ENCODE peak calls at places on chromosome 2, in six cellular contexts. One of them, this sample, is unnamed.

GRCh38 chr2:137161250-137161649 is 395.9 kb downstream of the THSD7B start:
- DNase-seq in OCI-LY7: no peak
- DNase-seq in hepatocyte: no peak
- DNase-seq in choroid plexus epithelial cell: no peak
- DNase-seq in tibial artery: no peak
- DNase-seq in lower lobe of right lung: no peak
- DNase-seq in this sample: no peak

GRCh38 chr2:117470311-117471095 is 344.0 kb upstream of the DDX18 start:
- DNase-seq in choroid plexus epithelial cell: no peak
- DNase-seq in lower lobe of right lung: no peak
- DNase-seq in hepatocyte: peak
- DNase-seq in OCI-LY7: peak
- DNase-seq in tibial artery: no peak
- DNase-seq in this sample: no peak

GRCh38 chr2:233267516-233268245 is 16.2 kb downstream of the ATG16L1 start:
- DNase-seq in OCI-LY7: peak
- DNase-seq in hepatocyte: no peak
- DNase-seq in choroid plexus epithelial cell: no peak
- DNase-seq in tibial artery: no peak
- DNase-seq in lower lobe of right lung: no peak
- DNase-seq in this sample: no peak

GRCh38 chr2:118046628-118047210 is 32.8 kb upstream of the CCDC93 start:
- DNase-seq in tibial artery: no peak
- DNase-seq in OCI-LY7: peak
- DNase-seq in lower lobe of right lung: no peak
- DNase-seq in hepatocyte: peak
- DNase-seq in choroid plexus epithelial cell: peak
- DNase-seq in this sample: peak

GRCh38 chr2:13141315-13141714 is 424.6 kb downstream of the TRIB2 start:
- DNase-seq in OCI-LY7: no peak
- DNase-seq in hepatocyte: no peak
- DNase-seq in lower lobe of right lung: no peak
- DNase-seq in choroid plexus epithelial cell: no peak
- DNase-seq in tibial artery: no peak
- DNase-seq in this sample: no peak

GRCh38 chr2:241274127-241274526 is 41.3 kb downstream of the HDLBP start:
- DNase-seq in tibial artery: no peak
- DNase-seq in hepatocyte: no peak
- DNase-seq in lower lobe of right lung: no peak
- DNase-seq in OCI-LY7: no peak
- DNase-seq in choroid plexus epithelial cell: no peak
- DNase-seq in this sample: no peak

GRCh38 chr2:159715451-159715850 is 3.1 kb downstream of the MARCHF7 start:
- DNase-seq in hepatocyte: no peak
- DNase-seq in OCI-LY7: no peak
- DNase-seq in choroid plexus epithelial cell: no peak
- DNase-seq in tibial artery: no peak
- DNase-seq in lower lobe of right lung: no peak
- DNase-seq in this sample: no peak

GRCh38 chr2:10452956-10453885 is 5.1 kb upstream of the ODC1 start:
- DNase-seq in choroid plexus epithelial cell: no peak
- DNase-seq in hepatocyte: no peak
- DNase-seq in tibial artery: no peak
- DNase-seq in lower lobe of right lung: peak
- DNase-seq in OCI-LY7: no peak
- DNase-seq in this sample: no peak

GRCh38 chr2:23354554-23354953 is 30.4 kb upstream of the KLHL29 start:
- DNase-seq in tibial artery: no peak
- DNase-seq in lower lobe of right lung: no peak
- DNase-seq in OCI-LY7: no peak
- DNase-seq in hepatocyte: no peak
- DNase-seq in choroid plexus epithelial cell: no peak
- DNase-seq in this sample: no peak

GRCh38 chr2:44939074-44940052 is 2.1 kb upstream of the SIX3 start:
- DNase-seq in choroid plexus epithelial cell: no peak
- DNase-seq in tibial artery: peak
- DNase-seq in OCI-LY7: no peak
- DNase-seq in hepatocyte: no peak
- DNase-seq in lower lobe of right lung: no peak
- DNase-seq in this sample: no peak

GRCh38 chr2:46924608-46925007 is 9.0 kb upstream of the MCFD2 start:
- DNase-seq in hepatocyte: no peak
- DNase-seq in lower lobe of right lung: no peak
- DNase-seq in choroid plexus epithelial cell: no peak
- DNase-seq in tibial artery: no peak
- DNase-seq in OCI-LY7: no peak
- DNase-seq in this sample: no peak

GRCh38 chr2:17416891-17417391 is 101.3 kb downstream of the RAD51AP2 start:
- DNase-seq in tibial artery: no peak
- DNase-seq in OCI-LY7: no peak
- DNase-seq in lower lobe of right lung: no peak
- DNase-seq in hepatocyte: no peak
- DNase-seq in choroid plexus epithelial cell: peak
- DNase-seq in this sample: peak

GRCh38 chr2:18346364-18346763 is 214.1 kb downstream of the RDH14 start:
- DNase-seq in hepatocyte: no peak
- DNase-seq in lower lobe of right lung: no peak
- DNase-seq in OCI-LY7: no peak
- DNase-seq in choroid plexus epithelial cell: no peak
- DNase-seq in tibial artery: no peak
- DNase-seq in this sample: no peak

GRCh38 chr2:237471457-237472186 is 15.4 kb upstream of the MLPH start:
- DNase-seq in tibial artery: no peak
- DNase-seq in choroid plexus epithelial cell: peak
- DNase-seq in hepatocyte: peak
- DNase-seq in lower lobe of right lung: peak
- DNase-seq in OCI-LY7: peak
- DNase-seq in this sample: peak

GRCh38 chr2:10987439-10987838 is 75.7 kb downstream of the KCNF1 start:
- DNase-seq in lower lobe of right lung: no peak
- DNase-seq in choroid plexus epithelial cell: no peak
- DNase-seq in tibial artery: no peak
- DNase-seq in OCI-LY7: no peak
- DNase-seq in hepatocyte: no peak
- DNase-seq in this sample: no peak

GRCh38 chr2:188042412-188042811 is 249.3 kb upstream of the GULP1 start:
- DNase-seq in hepatocyte: no peak
- DNase-seq in lower lobe of right lung: no peak
- DNase-seq in OCI-LY7: no peak
- DNase-seq in tibial artery: no peak
- DNase-seq in choroid plexus epithelial cell: peak
- DNase-seq in this sample: peak

GRCh38 chr2:136253288-136254004 is 135.5 kb upstream of the CXCR4 start:
- DNase-seq in lower lobe of right lung: peak
- DNase-seq in hepatocyte: no peak
- DNase-seq in tibial artery: peak
- DNase-seq in OCI-LY7: peak
- DNase-seq in choroid plexus epithelial cell: no peak
- DNase-seq in this sample: no peak

GRCh38 chr2:61948661-61949457 is 43.4 kb downstream of the COMMD1 start:
- DNase-seq in tibial artery: no peak
- DNase-seq in OCI-LY7: no peak
- DNase-seq in lower lobe of right lung: no peak
- DNase-seq in choroid plexus epithelial cell: no peak
- DNase-seq in hepatocyte: no peak
- DNase-seq in this sample: no peak

GRCh38 chr2:217933326-217933993 is 69.3 kb downstream of the TNS1 start:
- DNase-seq in lower lobe of right lung: peak
- DNase-seq in choroid plexus epithelial cell: no peak
- DNase-seq in OCI-LY7: no peak
- DNase-seq in tibial artery: no peak
- DNase-seq in hepatocyte: no peak
- DNase-seq in this sample: no peak
- H3K4me3 ChIP-seq in lower lobe of right lung: peak
- H3K4me3 ChIP-seq in choroid plexus epithelial cell: no peak
- H3K4me3 ChIP-seq in OCI-LY7: no peak
- H3K4me3 ChIP-seq in tibial artery: peak
- H3K4me3 ChIP-seq in hepatocyte: no peak
- H3K4me3 ChIP-seq in this sample: no peak

GRCh38 chr2:230672836-230673235 is 39.8 kb upstream of the CAB39 start:
- DNase-seq in tibial artery: no peak
- DNase-seq in lower lobe of right lung: no peak
- DNase-seq in hepatocyte: no peak
- DNase-seq in choroid plexus epithelial cell: no peak
- DNase-seq in OCI-LY7: no peak
- DNase-seq in this sample: no peak
- H3K4me3 ChIP-seq in tibial artery: no peak
- H3K4me3 ChIP-seq in lower lobe of right lung: no peak
- H3K4me3 ChIP-seq in hepatocyte: no peak
- H3K4me3 ChIP-seq in choroid plexus epithelial cell: no peak
- H3K4me3 ChIP-seq in OCI-LY7: no peak
- H3K4me3 ChIP-seq in this sample: no peak

GRCh38 chr2:58720770-58721697 is 479.9 kb upstream of the FANCL start:
- DNase-seq in choroid plexus epithelial cell: no peak
- DNase-seq in tibial artery: no peak
- DNase-seq in hepatocyte: no peak
- DNase-seq in lower lobe of right lung: no peak
- DNase-seq in OCI-LY7: no peak
- DNase-seq in this sample: no peak

GRCh38 chr2:58715344-58715743 is 474.2 kb upstream of the FANCL start:
- DNase-seq in lower lobe of right lung: no peak
- DNase-seq in tibial artery: no peak
- DNase-seq in OCI-LY7: no peak
- DNase-seq in hepatocyte: no peak
- DNase-seq in choroid plexus epithelial cell: no peak
- DNase-seq in this sample: no peak

DNA sequence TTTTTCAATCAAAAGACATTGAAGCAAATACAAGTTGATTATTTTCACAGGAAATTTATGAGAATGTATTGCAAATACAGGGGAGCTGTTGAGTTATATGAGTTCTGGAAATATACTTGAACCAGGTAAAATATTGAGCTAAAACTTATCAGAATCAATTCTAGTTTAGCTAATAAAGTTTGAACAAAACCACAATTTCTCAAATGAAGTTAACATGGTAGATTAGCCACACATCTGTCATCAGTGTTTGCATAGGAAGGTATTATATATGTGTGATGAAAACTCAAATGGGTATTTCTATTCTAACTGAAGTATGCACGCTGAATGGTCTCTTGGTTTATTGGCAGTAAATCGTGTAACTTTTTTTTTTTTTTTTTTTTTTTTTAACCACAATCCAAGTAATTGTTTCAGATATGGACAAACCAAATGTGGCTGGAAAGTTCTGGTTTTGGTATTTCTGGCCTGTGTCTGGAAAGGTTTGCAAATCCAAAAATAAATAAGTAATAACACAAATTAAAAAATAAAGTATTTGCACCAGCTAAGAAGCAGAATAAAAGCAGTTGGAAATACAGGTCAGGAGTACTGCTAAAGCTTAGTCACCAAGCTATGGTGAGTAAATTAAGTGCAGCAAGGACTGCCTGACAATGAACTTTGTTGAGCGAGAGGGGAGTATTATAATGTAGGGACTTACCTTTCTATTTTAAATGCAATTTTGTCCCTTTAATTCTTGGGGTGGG is 479.1 kb upstream of the FANCL start:
- DNase-seq in hepatocyte: no peak
- DNase-seq in OCI-LY7: no peak
- DNase-seq in choroid plexus epithelial cell: no peak
- DNase-seq in tibial artery: no peak
- DNase-seq in lower lobe of right lung: no peak
- DNase-seq in this sample: no peak
- H3K4me3 ChIP-seq in hepatocyte: no peak
- H3K4me3 ChIP-seq in OCI-LY7: no peak
- H3K4me3 ChIP-seq in choroid plexus epithelial cell: no peak
- H3K4me3 ChIP-seq in tibial artery: no peak
- H3K4me3 ChIP-seq in lower lobe of right lung: no peak
- H3K4me3 ChIP-seq in this sample: no peak

DNA sequence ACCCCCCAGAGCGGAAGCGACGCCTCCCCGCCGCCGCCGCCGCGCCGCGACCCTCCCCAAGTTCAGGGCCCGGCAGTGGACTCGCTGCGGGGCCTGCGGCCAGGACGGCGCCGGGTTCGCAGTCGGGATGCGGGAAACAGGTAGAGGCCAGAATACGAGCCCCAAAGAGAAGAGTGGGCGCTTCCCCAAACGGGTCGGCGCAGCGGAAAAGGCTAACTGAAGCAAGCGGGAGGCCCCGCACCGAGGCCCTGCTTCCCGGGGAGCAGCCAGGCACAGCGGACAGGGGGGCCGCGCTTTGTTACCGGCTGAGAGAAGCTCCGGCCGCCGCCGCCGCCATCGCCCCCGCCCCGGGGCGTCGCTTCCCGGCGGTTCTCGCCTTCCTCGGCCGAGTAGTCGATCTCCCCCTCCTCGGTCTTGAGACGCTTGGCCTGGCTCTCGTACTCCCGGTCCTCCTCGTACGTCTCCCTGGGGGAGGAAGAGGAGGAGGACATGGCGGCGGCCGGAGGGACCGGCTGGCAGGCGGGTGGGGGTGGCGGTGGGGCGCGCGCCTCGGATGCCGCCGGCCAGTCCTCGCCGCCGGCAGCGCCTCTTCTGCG is 494 bp downstream of the HNRNPLL start:
- DNase-seq in hepatocyte: peak
- DNase-seq in tibial artery: peak
- DNase-seq in choroid plexus epithelial cell: no peak
- DNase-seq in OCI-LY7: peak
- DNase-seq in lower lobe of right lung: peak
- DNase-seq in this sample: no peak
- H3K4me3 ChIP-seq in hepatocyte: peak
- H3K4me3 ChIP-seq in tibial artery: peak
- H3K4me3 ChIP-seq in choroid plexus epithelial cell: peak
- H3K4me3 ChIP-seq in OCI-LY7: peak
- H3K4me3 ChIP-seq in lower lobe of right lung: peak
- H3K4me3 ChIP-seq in this sample: peak

DNA sequence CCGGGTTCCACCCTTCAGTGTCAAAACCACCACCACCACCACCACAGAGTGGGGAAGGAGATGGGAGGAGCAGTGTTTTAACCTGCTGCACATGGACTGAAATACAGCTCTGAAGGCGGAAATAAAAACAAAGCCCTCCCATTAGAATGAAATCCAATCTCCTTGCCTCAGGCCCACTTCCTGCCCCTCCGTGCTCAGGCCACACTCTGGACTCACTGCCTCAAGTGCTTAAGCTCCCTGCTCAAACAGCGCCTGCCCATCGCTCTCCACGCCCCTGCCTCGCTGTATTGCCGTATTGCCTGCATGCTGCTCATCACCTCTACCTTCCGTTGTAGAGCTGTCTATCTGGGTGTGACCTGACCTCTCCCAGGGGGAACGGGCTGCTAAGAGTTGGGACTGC is 31.5 kb upstream of the NEB start:
- DNase-seq in choroid plexus epithelial cell: no peak
- DNase-seq in OCI-LY7: no peak
- DNase-seq in hepatocyte: no peak
- DNase-seq in lower lobe of right lung: no peak
- DNase-seq in tibial artery: no peak
- DNase-seq in this sample: no peak
- H3K4me3 ChIP-seq in choroid plexus epithelial cell: no peak
- H3K4me3 ChIP-seq in OCI-LY7: no peak
- H3K4me3 ChIP-seq in hepatocyte: no peak
- H3K4me3 ChIP-seq in lower lobe of right lung: no peak
- H3K4me3 ChIP-seq in tibial artery: no peak
- H3K4me3 ChIP-seq in this sample: no peak